ENCODE peak calls at places on chromosomes 4 and X, in six cellular contexts. D, F, B, Z, L and J are unnamed samples.

GRCh38 chr4:174828845-174829701 is at the start of gene GLRA3:
- DNase-seq in D (no peak), F (no peak), B (peak; percentile 75), Z (peak; percentile 27), L (peak; percentile 36), J (no peak)

GRCh38 chr4:2250003-2250763 is 8.3 kb upstream of the HAUS3 start:
- DNase-seq in D (no peak), F (no peak), B (no peak), Z (no peak), L (peak; percentile 23), J (peak; percentile 16)

GRCh38 chr4:61373901-61374611 is 173.9 kb downstream of the ADGRL3 start:
- DNase-seq in D (no peak), F (no peak), B (no peak), Z (no peak), L (no peak), J (no peak)

GRCh38 chr4:20987191-20987590 is 286.9 kb downstream of the PACRGL start:
- DNase-seq in D (no peak), F (no peak), B (no peak), Z (no peak), L (no peak), J (no peak)

GRCh38 chr4:183249854-183250253 is 70.2 kb downstream of the CLDN22 start:
- DNase-seq in D (peak; percentile 52), F (no peak), B (peak; percentile 58), Z (peak; percentile 51), L (no peak), J (no peak)

GRCh38 chr4:150252741-150253140 is 174.5 kb downstream of the DCLK2 start:
- DNase-seq in D (no peak), F (no peak), B (no peak), Z (no peak), L (no peak), J (no peak)

GRCh38 chrX:29661290-29661689 is 554.1 kb upstream of the MAGEB2 start:
- DNase-seq in D (peak; percentile 73), F (no peak), B (no peak), Z (no peak), L (no peak), J (no peak)

GRCh38 chrX:111102636-111103035 is 6.6 kb downstream of the PAK3 start:
- DNase-seq in D (no peak), F (no peak), B (no peak), Z (no peak), L (no peak), J (no peak)

GRCh38 chrX:63713510-63713909 is 71.5 kb downstream of the ARHGEF9 start:
- DNase-seq in D (peak; percentile 29), F (no peak), B (no peak), Z (no peak), L (no peak), J (no peak)

GRCh38 chrX:72025236-72025770 is 106.4 kb downstream of the RTL5 start:
- DNase-seq in D (no peak), F (no peak), B (no peak), Z (no peak), L (no peak), J (no peak)

GRCh38 chrX:56248492-56248891 is 16.3 kb downstream of the KLF8 start:
- DNase-seq in D (peak; percentile 47), F (no peak), B (peak; percentile 47), Z (peak; percentile 56), L (peak; percentile 55), J (peak; percentile 46)

GRCh38 chrX:24877854-24878650 is 137.7 kb downstream of the ARX start:
- DNase-seq in D (no peak), F (no peak), B (no peak), Z (no peak), L (no peak), J (no peak)

GRCh38 chr4:8907596-8908205 is 36.1 kb upstream of the HMX1 start:
- DNase-seq in D (no peak), F (no peak), B (no peak), Z (no peak), L (no peak), J (no peak)

GRCh38 chrX:41720125-41720780 is 3.7 kb upstream of the GPR82 start:
- DNase-seq in D (no peak), F (no peak), B (no peak), Z (peak; percentile 20), L (peak; percentile 28), J (no peak)

GRCh38 chr4:94472056-94472826 is 20.5 kb downstream of the PDLIM5 start:
- DNase-seq in D (peak; percentile 85), F (no peak), B (no peak), Z (no peak), L (no peak), J (no peak)

GRCh38 chr4:126375462-126376054 is 1060.8 kb downstream of the FAT4 start:
- DNase-seq in D (peak; percentile 4), F (no peak), B (no peak), Z (no peak), L (no peak), J (no peak)

GRCh38 chrX:45743906-45744625 is 543.4 kb upstream of the DIPK2B start:
- DNase-seq in D (peak; percentile 15), F (no peak), B (no peak), Z (no peak), L (no peak), J (no peak)

GRCh38 chrX:136395271-136395670 is 92.5 kb upstream of the BRS3 start:
- DNase-seq in D (no peak), F (no peak), B (no peak), Z (no peak), L (no peak), J (no peak)

GRCh38 chrX:42495139-42495538 is 282.8 kb downstream of the PPP1R2C start:
- DNase-seq in D (no peak), F (no peak), B (no peak), Z (no peak), L (no peak), J (no peak)

GRCh38 chr4:187389420-187389819 is 606.2 kb upstream of the ZFP42 start:
- DNase-seq in D (no peak), F (no peak), B (no peak), Z (no peak), L (no peak), J (no peak)

GRCh38 chr4:140622333-140622958 is 53.7 kb upstream of the UCP1 start:
- DNase-seq in D (no peak), F (no peak), B (no peak), Z (no peak), L (no peak), J (no peak)

GRCh38 chr4:145034727-145035211 is 63.2 kb downstream of the ANAPC10 start:
- DNase-seq in D (no peak), F (no peak), B (no peak), Z (no peak), L (no peak), J (no peak)

GRCh38 chr4:47942420-47942819 is 28.0 kb upstream of the NFXL1 start:
- DNase-seq in D (no peak), F (no peak), B (no peak), Z (no peak), L (no peak), J (no peak)

DNA sequence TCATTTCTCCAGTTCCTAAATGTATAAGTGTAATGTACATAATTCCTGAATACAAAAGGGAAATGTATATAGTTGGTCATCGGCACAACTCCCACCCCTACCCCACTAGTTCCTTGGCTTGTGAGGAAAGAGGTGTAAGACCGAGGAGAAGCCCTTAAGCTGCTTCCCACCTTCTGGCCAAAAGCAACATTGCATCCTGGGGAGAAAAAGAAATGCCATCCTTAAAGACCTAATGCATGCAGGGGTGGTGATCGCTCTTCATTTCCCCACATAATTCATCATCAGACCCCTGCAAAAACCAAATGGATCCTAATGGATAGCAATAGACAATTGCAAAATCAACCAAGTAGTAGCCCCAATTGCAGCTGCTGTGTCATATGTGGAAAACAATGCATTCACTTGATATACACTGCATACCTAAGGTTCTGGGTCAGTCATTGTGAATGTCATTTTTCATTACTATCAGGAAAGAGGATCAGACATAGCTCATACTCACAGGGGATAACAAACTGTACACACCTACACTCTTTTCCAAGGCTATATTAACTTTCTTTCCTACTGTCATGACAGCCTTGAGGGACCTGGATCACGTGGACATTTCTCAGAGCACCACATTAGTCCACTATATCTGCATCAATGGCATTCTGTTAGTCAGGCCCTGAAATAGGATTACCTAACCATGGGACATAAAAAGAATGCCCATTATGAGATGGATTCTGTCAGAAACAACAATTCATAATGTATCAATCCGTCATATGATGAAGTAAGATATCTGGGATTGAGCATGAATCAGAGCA is 31.7 kb upstream of the NFXL1 start:
- DNase-seq in D (no peak), F (no peak), B (no peak), Z (no peak), L (no peak), J (no peak)
- TF ChIP-seq CTCF in D (no peak), F (no peak), B (no peak), Z (no peak), L (no peak), J (no peak)

GRCh38 chr4:25160714-25161598 is 707 bp upstream of the SEPSECS start:
- DNase-seq in D (no peak), F (no peak), B (no peak), Z (peak; percentile 32), L (no peak), J (no peak)
- TF ChIP-seq POLR2A in D (peak; percentile 81), F (no peak), B (no peak), Z (no peak), L (no peak), J (no peak)

GRCh38 chrX:155028192-155028591 is 1.5 kb downstream of the FUNDC2 start:
- DNase-seq in D (peak; percentile 1), F (no peak), B (no peak), Z (peak; percentile 41), L (no peak), J (no peak)
- TF ChIP-seq CTCF in D (no peak), F (no peak), B (no peak), Z (no peak), L (no peak), J (no peak)

GRCh38 chr4:153209410-153209809 is 5.2 kb downstream of the TRIM2 start:
- DNase-seq in D (no peak), F (no peak), B (no peak), Z (no peak), L (peak; percentile 36), J (no peak)

GRCh38 chr4:153206534-153206933 is 2.3 kb downstream of the TRIM2 start:
- DNase-seq in D (no peak), F (no peak), B (no peak), Z (no peak), L (no peak), J (no peak)

GRCh38 chr4:153205757-153206156 is 1.5 kb downstream of the TRIM2 start:
- DNase-seq in D (no peak), F (no peak), B (peak; percentile 68), Z (no peak), L (peak; percentile 56), J (no peak)

GRCh38 chr4:153207027-153207426 is 2.8 kb downstream of the TRIM2 start:
- DNase-seq in D (no peak), F (no peak), B (no peak), Z (no peak), L (no peak), J (no peak)

DNA sequence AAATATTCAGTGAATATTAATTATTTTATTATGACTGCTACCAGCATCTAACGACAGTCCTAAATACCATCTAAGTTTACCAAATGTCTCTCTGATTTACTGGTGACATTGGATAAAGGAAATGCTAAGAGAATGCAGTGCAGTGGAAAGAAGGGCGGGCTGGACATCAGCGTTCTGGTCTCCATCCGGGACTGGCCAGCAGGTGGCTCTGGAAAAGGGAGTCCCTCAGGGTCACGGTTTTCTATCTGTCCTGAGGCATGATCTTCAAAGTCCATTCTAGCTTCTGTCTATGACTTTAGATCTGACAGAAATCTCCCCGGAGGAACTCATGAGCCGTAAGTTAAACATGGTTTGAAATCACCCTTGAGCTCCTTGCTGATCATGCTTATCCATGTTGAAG is 3.3 kb downstream of the TRIM2 start:
- DNase-seq in D (peak; percentile 33), F (no peak), B (peak; percentile 53), Z (peak; percentile 14), L (peak; percentile 66), J (peak; percentile 38)
- TF ChIP-seq POLR2A in D (no peak), F (no peak), B (no peak), Z (no peak), L (no peak), J (no peak)